ENCODE peak calls at places on chromosomes 13 and 19, in eight cellular contexts. One of them, this sample, is unnamed.

GRCh38 chr19:12090807-12091206 is 26.3 kb downstream of the ZNF844 start:
- DNase-seq in neuronal stem cell: peak; percentile 46
- DNase-seq in activated T-helper 2 cell treated with anti-CD3 and anti-CD28 coated beads, Interferon-gamma antibody, Interleukin-2, Interleukin-4, amounts not matched to agents 10 μg/mL and 5 μg/mL and 100 μg/mL, durations not matched to agents 14 hours and 24 hours and 36 hours: peak; percentile 41
- DNase-seq in osteocyte: peak; percentile 85
- DNase-seq in stimulated activated CD4-positive, alpha-beta T cell treated with anti-CD3 and anti-CD28 coated beads, Interleukin-1b, Interleukin-23, amount 100 ng/mL, for 4 hours: peak; percentile 54
- DNase-seq in pulmonary artery endothelial cell: peak; percentile 20
- DNase-seq in midbrain: peak; percentile 48
- DNase-seq in IMR-90: peak; percentile 53
- DNase-seq in this sample: peak; percentile 73

GRCh38 chr19:13430790-13431582 is 75.3 kb downstream of the CACNA1A start:
- DNase-seq in midbrain: peak; percentile 1
- DNase-seq in activated T-helper 2 cell treated with anti-CD3 and anti-CD28 coated beads, Interferon-gamma antibody, Interleukin-2, Interleukin-4, amounts not matched to agents 10 μg/mL and 5 μg/mL and 100 μg/mL, durations not matched to agents 14 hours and 24 hours and 36 hours: peak; percentile 26
- DNase-seq in neuronal stem cell: peak; percentile 17
- DNase-seq in pulmonary artery endothelial cell: no peak
- DNase-seq in stimulated activated CD4-positive, alpha-beta T cell treated with anti-CD3 and anti-CD28 coated beads, Interleukin-1b, Interleukin-23, amount 100 ng/mL, for 4 hours: peak; percentile 39
- DNase-seq in osteocyte: no peak
- DNase-seq in IMR-90: peak; percentile 42
- DNase-seq in this sample: no peak

GRCh38 chr13:44212633-44213387 is 160.8 kb upstream of the SERP2 start:
- DNase-seq in activated T-helper 2 cell treated with anti-CD3 and anti-CD28 coated beads, Interferon-gamma antibody, Interleukin-2, Interleukin-4, amounts not matched to agents 10 μg/mL and 5 μg/mL and 100 μg/mL, durations not matched to agents 14 hours and 24 hours and 36 hours: no peak
- DNase-seq in stimulated activated CD4-positive, alpha-beta T cell treated with anti-CD3 and anti-CD28 coated beads, Interleukin-1b, Interleukin-23, amount 100 ng/mL, for 4 hours: no peak
- DNase-seq in osteocyte: no peak
- DNase-seq in neuronal stem cell: no peak
- DNase-seq in pulmonary artery endothelial cell: no peak
- DNase-seq in IMR-90: peak; percentile 77
- DNase-seq in midbrain: no peak
- DNase-seq in this sample: no peak

GRCh38 chr19:37329686-37330085 is 41.2 kb upstream of the ZNF527 start:
- DNase-seq in activated T-helper 2 cell treated with anti-CD3 and anti-CD28 coated beads, Interferon-gamma antibody, Interleukin-2, Interleukin-4, amounts not matched to agents 10 μg/mL and 5 μg/mL and 100 μg/mL, durations not matched to agents 14 hours and 24 hours and 36 hours: no peak
- DNase-seq in pulmonary artery endothelial cell: no peak
- DNase-seq in osteocyte: no peak
- DNase-seq in IMR-90: no peak
- DNase-seq in midbrain: no peak
- DNase-seq in neuronal stem cell: no peak
- DNase-seq in stimulated activated CD4-positive, alpha-beta T cell treated with anti-CD3 and anti-CD28 coated beads, Interleukin-1b, Interleukin-23, amount 100 ng/mL, for 4 hours: no peak
- DNase-seq in this sample: no peak

GRCh38 chr13:75896271-75896670 is 260.1 kb downstream of the LMO7 start:
- DNase-seq in activated T-helper 2 cell treated with anti-CD3 and anti-CD28 coated beads, Interferon-gamma antibody, Interleukin-2, Interleukin-4, amounts not matched to agents 10 μg/mL and 5 μg/mL and 100 μg/mL, durations not matched to agents 14 hours and 24 hours and 36 hours: no peak
- DNase-seq in pulmonary artery endothelial cell: no peak
- DNase-seq in IMR-90: peak; percentile 3
- DNase-seq in neuronal stem cell: no peak
- DNase-seq in midbrain: no peak
- DNase-seq in stimulated activated CD4-positive, alpha-beta T cell treated with anti-CD3 and anti-CD28 coated beads, Interleukin-1b, Interleukin-23, amount 100 ng/mL, for 4 hours: no peak
- DNase-seq in osteocyte: no peak
- DNase-seq in this sample: no peak

GRCh38 chr13:36310417-36311108 is 12.9 kb upstream of the CCDC169 start:
- DNase-seq in IMR-90: peak; percentile 38
- DNase-seq in neuronal stem cell: no peak
- DNase-seq in activated T-helper 2 cell treated with anti-CD3 and anti-CD28 coated beads, Interferon-gamma antibody, Interleukin-2, Interleukin-4, amounts not matched to agents 10 μg/mL and 5 μg/mL and 100 μg/mL, durations not matched to agents 14 hours and 24 hours and 36 hours: no peak
- DNase-seq in osteocyte: no peak
- DNase-seq in stimulated activated CD4-positive, alpha-beta T cell treated with anti-CD3 and anti-CD28 coated beads, Interleukin-1b, Interleukin-23, amount 100 ng/mL, for 4 hours: no peak
- DNase-seq in midbrain: no peak
- DNase-seq in pulmonary artery endothelial cell: no peak
- DNase-seq in this sample: no peak

GRCh38 chr13:69677343-69677742 is 430.3 kb upstream of the ATXN8OS start:
- DNase-seq in pulmonary artery endothelial cell: no peak
- DNase-seq in midbrain: no peak
- DNase-seq in neuronal stem cell: no peak
- DNase-seq in osteocyte: no peak
- DNase-seq in stimulated activated CD4-positive, alpha-beta T cell treated with anti-CD3 and anti-CD28 coated beads, Interleukin-1b, Interleukin-23, amount 100 ng/mL, for 4 hours: no peak
- DNase-seq in IMR-90: no peak
- DNase-seq in activated T-helper 2 cell treated with anti-CD3 and anti-CD28 coated beads, Interferon-gamma antibody, Interleukin-2, Interleukin-4, amounts not matched to agents 10 μg/mL and 5 μg/mL and 100 μg/mL, durations not matched to agents 14 hours and 24 hours and 36 hours: no peak
- DNase-seq in this sample: no peak

GRCh38 chr19:7823902-7824301 is 6.1 kb upstream of the EVI5L start:
- DNase-seq in IMR-90: no peak
- DNase-seq in osteocyte: no peak
- DNase-seq in midbrain: no peak
- DNase-seq in neuronal stem cell: no peak
- DNase-seq in activated T-helper 2 cell treated with anti-CD3 and anti-CD28 coated beads, Interferon-gamma antibody, Interleukin-2, Interleukin-4, amounts not matched to agents 10 μg/mL and 5 μg/mL and 100 μg/mL, durations not matched to agents 14 hours and 24 hours and 36 hours: no peak
- DNase-seq in pulmonary artery endothelial cell: no peak
- DNase-seq in stimulated activated CD4-positive, alpha-beta T cell treated with anti-CD3 and anti-CD28 coated beads, Interleukin-1b, Interleukin-23, amount 100 ng/mL, for 4 hours: no peak
- DNase-seq in this sample: no peak

GRCh38 chr13:37306778-37307544 is 201.5 kb upstream of the CSNK1A1L start:
- DNase-seq in IMR-90: peak; percentile 98
- DNase-seq in activated T-helper 2 cell treated with anti-CD3 and anti-CD28 coated beads, Interferon-gamma antibody, Interleukin-2, Interleukin-4, amounts not matched to agents 10 μg/mL and 5 μg/mL and 100 μg/mL, durations not matched to agents 14 hours and 24 hours and 36 hours: no peak
- DNase-seq in osteocyte: no peak
- DNase-seq in midbrain: no peak
- DNase-seq in neuronal stem cell: no peak
- DNase-seq in pulmonary artery endothelial cell: peak; percentile 61
- DNase-seq in stimulated activated CD4-positive, alpha-beta T cell treated with anti-CD3 and anti-CD28 coated beads, Interleukin-1b, Interleukin-23, amount 100 ng/mL, for 4 hours: no peak
- DNase-seq in this sample: no peak

GRCh38 chr13:47841131-47841530 is 159.9 kb downstream of the SUCLA2 start:
- DNase-seq in midbrain: no peak
- DNase-seq in osteocyte: no peak
- DNase-seq in neuronal stem cell: no peak
- DNase-seq in stimulated activated CD4-positive, alpha-beta T cell treated with anti-CD3 and anti-CD28 coated beads, Interleukin-1b, Interleukin-23, amount 100 ng/mL, for 4 hours: no peak
- DNase-seq in IMR-90: no peak
- DNase-seq in pulmonary artery endothelial cell: no peak
- DNase-seq in activated T-helper 2 cell treated with anti-CD3 and anti-CD28 coated beads, Interferon-gamma antibody, Interleukin-2, Interleukin-4, amounts not matched to agents 10 μg/mL and 5 μg/mL and 100 μg/mL, durations not matched to agents 14 hours and 24 hours and 36 hours: no peak
- DNase-seq in this sample: no peak

GRCh38 chr19:6685962-6686627 is 16.1 kb upstream of the TNFSF14 start:
- DNase-seq in stimulated activated CD4-positive, alpha-beta T cell treated with anti-CD3 and anti-CD28 coated beads, Interleukin-1b, Interleukin-23, amount 100 ng/mL, for 4 hours: no peak
- DNase-seq in midbrain: no peak
- DNase-seq in osteocyte: no peak
- DNase-seq in activated T-helper 2 cell treated with anti-CD3 and anti-CD28 coated beads, Interferon-gamma antibody, Interleukin-2, Interleukin-4, amounts not matched to agents 10 μg/mL and 5 μg/mL and 100 μg/mL, durations not matched to agents 14 hours and 24 hours and 36 hours: no peak
- DNase-seq in neuronal stem cell: no peak
- DNase-seq in pulmonary artery endothelial cell: no peak
- DNase-seq in IMR-90: no peak
- DNase-seq in this sample: no peak

GRCh38 chr13:21010621-21011020 is 50.8 kb downstream of the LATS2 start:
- DNase-seq in IMR-90: peak; percentile 47
- DNase-seq in activated T-helper 2 cell treated with anti-CD3 and anti-CD28 coated beads, Interferon-gamma antibody, Interleukin-2, Interleukin-4, amounts not matched to agents 10 μg/mL and 5 μg/mL and 100 μg/mL, durations not matched to agents 14 hours and 24 hours and 36 hours: no peak
- DNase-seq in stimulated activated CD4-positive, alpha-beta T cell treated with anti-CD3 and anti-CD28 coated beads, Interleukin-1b, Interleukin-23, amount 100 ng/mL, for 4 hours: no peak
- DNase-seq in neuronal stem cell: no peak
- DNase-seq in pulmonary artery endothelial cell: no peak
- DNase-seq in midbrain: no peak
- DNase-seq in osteocyte: no peak
- DNase-seq in this sample: no peak

GRCh38 chr19:42356686-42357085 is 31.3 kb downstream of the MEGF8 start:
- DNase-seq in activated T-helper 2 cell treated with anti-CD3 and anti-CD28 coated beads, Interferon-gamma antibody, Interleukin-2, Interleukin-4, amounts not matched to agents 10 μg/mL and 5 μg/mL and 100 μg/mL, durations not matched to agents 14 hours and 24 hours and 36 hours: no peak
- DNase-seq in IMR-90: no peak
- DNase-seq in pulmonary artery endothelial cell: no peak
- DNase-seq in osteocyte: no peak
- DNase-seq in stimulated activated CD4-positive, alpha-beta T cell treated with anti-CD3 and anti-CD28 coated beads, Interleukin-1b, Interleukin-23, amount 100 ng/mL, for 4 hours: no peak
- DNase-seq in neuronal stem cell: no peak
- DNase-seq in midbrain: no peak
- DNase-seq in this sample: no peak

GRCh38 chr13:94305934-94306333 is 173.5 kb downstream of the DCT start:
- DNase-seq in midbrain: no peak
- DNase-seq in IMR-90: peak; percentile 18
- DNase-seq in stimulated activated CD4-positive, alpha-beta T cell treated with anti-CD3 and anti-CD28 coated beads, Interleukin-1b, Interleukin-23, amount 100 ng/mL, for 4 hours: no peak
- DNase-seq in neuronal stem cell: no peak
- DNase-seq in activated T-helper 2 cell treated with anti-CD3 and anti-CD28 coated beads, Interferon-gamma antibody, Interleukin-2, Interleukin-4, amounts not matched to agents 10 μg/mL and 5 μg/mL and 100 μg/mL, durations not matched to agents 14 hours and 24 hours and 36 hours: no peak
- DNase-seq in osteocyte: no peak
- DNase-seq in pulmonary artery endothelial cell: no peak
- DNase-seq in this sample: no peak

GRCh38 chr19:13350761-13351160 is 155.5 kb downstream of the CACNA1A start:
- DNase-seq in osteocyte: no peak
- DNase-seq in activated T-helper 2 cell treated with anti-CD3 and anti-CD28 coated beads, Interferon-gamma antibody, Interleukin-2, Interleukin-4, amounts not matched to agents 10 μg/mL and 5 μg/mL and 100 μg/mL, durations not matched to agents 14 hours and 24 hours and 36 hours: no peak
- DNase-seq in stimulated activated CD4-positive, alpha-beta T cell treated with anti-CD3 and anti-CD28 coated beads, Interleukin-1b, Interleukin-23, amount 100 ng/mL, for 4 hours: no peak
- DNase-seq in neuronal stem cell: no peak
- DNase-seq in pulmonary artery endothelial cell: no peak
- DNase-seq in IMR-90: peak; percentile 9
- DNase-seq in midbrain: no peak
- DNase-seq in this sample: no peak

GRCh38 chr13:35704331-35704730 is 227.8 kb upstream of the MAB21L1 start:
- DNase-seq in stimulated activated CD4-positive, alpha-beta T cell treated with anti-CD3 and anti-CD28 coated beads, Interleukin-1b, Interleukin-23, amount 100 ng/mL, for 4 hours: no peak
- DNase-seq in neuronal stem cell: no peak
- DNase-seq in IMR-90: peak; percentile 19
- DNase-seq in pulmonary artery endothelial cell: no peak
- DNase-seq in osteocyte: no peak
- DNase-seq in midbrain: no peak
- DNase-seq in activated T-helper 2 cell treated with anti-CD3 and anti-CD28 coated beads, Interferon-gamma antibody, Interleukin-2, Interleukin-4, amounts not matched to agents 10 μg/mL and 5 μg/mL and 100 μg/mL, durations not matched to agents 14 hours and 24 hours and 36 hours: no peak
- DNase-seq in this sample: no peak

GRCh38 chr19:20066861-20067260 is 10.9 kb upstream of the ZNF90 start:
- DNase-seq in pulmonary artery endothelial cell: no peak
- DNase-seq in osteocyte: no peak
- DNase-seq in stimulated activated CD4-positive, alpha-beta T cell treated with anti-CD3 and anti-CD28 coated beads, Interleukin-1b, Interleukin-23, amount 100 ng/mL, for 4 hours: no peak
- DNase-seq in IMR-90: no peak
- DNase-seq in neuronal stem cell: no peak
- DNase-seq in midbrain: no peak
- DNase-seq in activated T-helper 2 cell treated with anti-CD3 and anti-CD28 coated beads, Interferon-gamma antibody, Interleukin-2, Interleukin-4, amounts not matched to agents 10 μg/mL and 5 μg/mL and 100 μg/mL, durations not matched to agents 14 hours and 24 hours and 36 hours: no peak
- DNase-seq in this sample: no peak

GRCh38 chr19:13156968-13157882 is 7.0 kb downstream of the IER2 start:
- DNase-seq in neuronal stem cell: no peak
- DNase-seq in activated T-helper 2 cell treated with anti-CD3 and anti-CD28 coated beads, Interferon-gamma antibody, Interleukin-2, Interleukin-4, amounts not matched to agents 10 μg/mL and 5 μg/mL and 100 μg/mL, durations not matched to agents 14 hours and 24 hours and 36 hours: peak; percentile 27
- DNase-seq in midbrain: no peak
- DNase-seq in stimulated activated CD4-positive, alpha-beta T cell treated with anti-CD3 and anti-CD28 coated beads, Interleukin-1b, Interleukin-23, amount 100 ng/mL, for 4 hours: no peak
- DNase-seq in pulmonary artery endothelial cell: no peak
- DNase-seq in IMR-90: no peak
- DNase-seq in osteocyte: no peak
- DNase-seq in this sample: no peak

GRCh38 chr19:18541992-18542935 is 1.1 kb downstream of the FKBP8 start:
- DNase-seq in IMR-90: no peak
- DNase-seq in midbrain: no peak
- DNase-seq in activated T-helper 2 cell treated with anti-CD3 and anti-CD28 coated beads, Interferon-gamma antibody, Interleukin-2, Interleukin-4, amounts not matched to agents 10 μg/mL and 5 μg/mL and 100 μg/mL, durations not matched to agents 14 hours and 24 hours and 36 hours: no peak
- DNase-seq in pulmonary artery endothelial cell: no peak
- DNase-seq in osteocyte: no peak
- DNase-seq in neuronal stem cell: no peak
- DNase-seq in stimulated activated CD4-positive, alpha-beta T cell treated with anti-CD3 and anti-CD28 coated beads, Interleukin-1b, Interleukin-23, amount 100 ng/mL, for 4 hours: no peak
- DNase-seq in this sample: no peak

GRCh38 chr19:54216869-54217268 is 5.9 kb downstream of the LILRB3 start:
- DNase-seq in stimulated activated CD4-positive, alpha-beta T cell treated with anti-CD3 and anti-CD28 coated beads, Interleukin-1b, Interleukin-23, amount 100 ng/mL, for 4 hours: no peak
- DNase-seq in activated T-helper 2 cell treated with anti-CD3 and anti-CD28 coated beads, Interferon-gamma antibody, Interleukin-2, Interleukin-4, amounts not matched to agents 10 μg/mL and 5 μg/mL and 100 μg/mL, durations not matched to agents 14 hours and 24 hours and 36 hours: no peak
- DNase-seq in osteocyte: no peak
- DNase-seq in IMR-90: no peak
- DNase-seq in neuronal stem cell: no peak
- DNase-seq in midbrain: no peak
- DNase-seq in pulmonary artery endothelial cell: no peak
- DNase-seq in this sample: no peak

GRCh38 chr19:48506138-48506733 is 5.4 kb downstream of the LMTK3 start:
- DNase-seq in IMR-90: peak; percentile 47
- DNase-seq in osteocyte: no peak
- DNase-seq in neuronal stem cell: no peak
- DNase-seq in activated T-helper 2 cell treated with anti-CD3 and anti-CD28 coated beads, Interferon-gamma antibody, Interleukin-2, Interleukin-4, amounts not matched to agents 10 μg/mL and 5 μg/mL and 100 μg/mL, durations not matched to agents 14 hours and 24 hours and 36 hours: no peak
- DNase-seq in stimulated activated CD4-positive, alpha-beta T cell treated with anti-CD3 and anti-CD28 coated beads, Interleukin-1b, Interleukin-23, amount 100 ng/mL, for 4 hours: no peak
- DNase-seq in midbrain: no peak
- DNase-seq in pulmonary artery endothelial cell: no peak
- DNase-seq in this sample: no peak

GRCh38 chr19:17669419-17669818 is 18.7 kb downstream of the UNC13A start:
- DNase-seq in osteocyte: no peak
- DNase-seq in neuronal stem cell: no peak
- DNase-seq in pulmonary artery endothelial cell: no peak
- DNase-seq in stimulated activated CD4-positive, alpha-beta T cell treated with anti-CD3 and anti-CD28 coated beads, Interleukin-1b, Interleukin-23, amount 100 ng/mL, for 4 hours: no peak
- DNase-seq in midbrain: no peak
- DNase-seq in IMR-90: no peak
- DNase-seq in activated T-helper 2 cell treated with anti-CD3 and anti-CD28 coated beads, Interferon-gamma antibody, Interleukin-2, Interleukin-4, amounts not matched to agents 10 μg/mL and 5 μg/mL and 100 μg/mL, durations not matched to agents 14 hours and 24 hours and 36 hours: no peak
- DNase-seq in this sample: no peak

GRCh38 chr13:108915634-108916497 is 286.5 kb downstream of the MYO16 start:
- DNase-seq in neuronal stem cell: no peak
- DNase-seq in midbrain: peak; percentile 29
- DNase-seq in osteocyte: no peak
- DNase-seq in stimulated activated CD4-positive, alpha-beta T cell treated with anti-CD3 and anti-CD28 coated beads, Interleukin-1b, Interleukin-23, amount 100 ng/mL, for 4 hours: peak; percentile 62
- DNase-seq in activated T-helper 2 cell treated with anti-CD3 and anti-CD28 coated beads, Interferon-gamma antibody, Interleukin-2, Interleukin-4, amounts not matched to agents 10 μg/mL and 5 μg/mL and 100 μg/mL, durations not matched to agents 14 hours and 24 hours and 36 hours: peak; percentile 73
- DNase-seq in pulmonary artery endothelial cell: peak; percentile 93
- DNase-seq in IMR-90: peak; percentile 88
- DNase-seq in this sample: no peak

GRCh38 chr19:43622956-43623355 is 3.5 kb upstream of the ZNF428 start:
- DNase-seq in stimulated activated CD4-positive, alpha-beta T cell treated with anti-CD3 and anti-CD28 coated beads, Interleukin-1b, Interleukin-23, amount 100 ng/mL, for 4 hours: no peak
- DNase-seq in activated T-helper 2 cell treated with anti-CD3 and anti-CD28 coated beads, Interferon-gamma antibody, Interleukin-2, Interleukin-4, amounts not matched to agents 10 μg/mL and 5 μg/mL and 100 μg/mL, durations not matched to agents 14 hours and 24 hours and 36 hours: no peak
- DNase-seq in midbrain: no peak
- DNase-seq in IMR-90: no peak
- DNase-seq in pulmonary artery endothelial cell: no peak
- DNase-seq in neuronal stem cell: no peak
- DNase-seq in osteocyte: no peak
- DNase-seq in this sample: no peak

GRCh38 chr19:8397746-8398721 is 7.9 kb downstream of the RAB11B start:
- DNase-seq in IMR-90: no peak
- DNase-seq in activated T-helper 2 cell treated with anti-CD3 and anti-CD28 coated beads, Interferon-gamma antibody, Interleukin-2, Interleukin-4, amounts not matched to agents 10 μg/mL and 5 μg/mL and 100 μg/mL, durations not matched to agents 14 hours and 24 hours and 36 hours: no peak
- DNase-seq in neuronal stem cell: no peak
- DNase-seq in pulmonary artery endothelial cell: no peak
- DNase-seq in midbrain: no peak
- DNase-seq in osteocyte: no peak
- DNase-seq in stimulated activated CD4-positive, alpha-beta T cell treated with anti-CD3 and anti-CD28 coated beads, Interleukin-1b, Interleukin-23, amount 100 ng/mL, for 4 hours: no peak
- DNase-seq in this sample: no peak

GRCh38 chr19:10525636-10526035 is 8.4 kb upstream of the S1PR5 start:
- DNase-seq in activated T-helper 2 cell treated with anti-CD3 and anti-CD28 coated beads, Interferon-gamma antibody, Interleukin-2, Interleukin-4, amounts not matched to agents 10 μg/mL and 5 μg/mL and 100 μg/mL, durations not matched to agents 14 hours and 24 hours and 36 hours: no peak
- DNase-seq in IMR-90: no peak
- DNase-seq in stimulated activated CD4-positive, alpha-beta T cell treated with anti-CD3 and anti-CD28 coated beads, Interleukin-1b, Interleukin-23, amount 100 ng/mL, for 4 hours: no peak
- DNase-seq in pulmonary artery endothelial cell: no peak
- DNase-seq in osteocyte: no peak
- DNase-seq in midbrain: no peak
- DNase-seq in neuronal stem cell: no peak
- DNase-seq in this sample: no peak

GRCh38 chr13:46684287-46685001 is 112.5 kb downstream of the ESD start:
- DNase-seq in osteocyte: no peak
- DNase-seq in stimulated activated CD4-positive, alpha-beta T cell treated with anti-CD3 and anti-CD28 coated beads, Interleukin-1b, Interleukin-23, amount 100 ng/mL, for 4 hours: no peak
- DNase-seq in pulmonary artery endothelial cell: no peak
- DNase-seq in neuronal stem cell: peak; percentile 23
- DNase-seq in activated T-helper 2 cell treated with anti-CD3 and anti-CD28 coated beads, Interferon-gamma antibody, Interleukin-2, Interleukin-4, amounts not matched to agents 10 μg/mL and 5 μg/mL and 100 μg/mL, durations not matched to agents 14 hours and 24 hours and 36 hours: no peak
- DNase-seq in IMR-90: no peak
- DNase-seq in midbrain: no peak
- DNase-seq in this sample: no peak

GRCh38 chr19:30311911-30312310 is 60.3 kb upstream of the ZNF536 start:
- DNase-seq in stimulated activated CD4-positive, alpha-beta T cell treated with anti-CD3 and anti-CD28 coated beads, Interleukin-1b, Interleukin-23, amount 100 ng/mL, for 4 hours: no peak
- DNase-seq in IMR-90: no peak
- DNase-seq in midbrain: no peak
- DNase-seq in pulmonary artery endothelial cell: no peak
- DNase-seq in neuronal stem cell: no peak
- DNase-seq in activated T-helper 2 cell treated with anti-CD3 and anti-CD28 coated beads, Interferon-gamma antibody, Interleukin-2, Interleukin-4, amounts not matched to agents 10 μg/mL and 5 μg/mL and 100 μg/mL, durations not matched to agents 14 hours and 24 hours and 36 hours: no peak
- DNase-seq in osteocyte: no peak
- DNase-seq in this sample: no peak

GRCh38 chr19:15633122-15633521 is 7.6 kb upstream of the CYP4F3 start:
- DNase-seq in osteocyte: peak; percentile 30
- DNase-seq in stimulated activated CD4-positive, alpha-beta T cell treated with anti-CD3 and anti-CD28 coated beads, Interleukin-1b, Interleukin-23, amount 100 ng/mL, for 4 hours: no peak
- DNase-seq in activated T-helper 2 cell treated with anti-CD3 and anti-CD28 coated beads, Interferon-gamma antibody, Interleukin-2, Interleukin-4, amounts not matched to agents 10 μg/mL and 5 μg/mL and 100 μg/mL, durations not matched to agents 14 hours and 24 hours and 36 hours: no peak
- DNase-seq in neuronal stem cell: no peak
- DNase-seq in midbrain: no peak
- DNase-seq in IMR-90: no peak
- DNase-seq in pulmonary artery endothelial cell: no peak
- DNase-seq in this sample: no peak